ENCODE peak calls at places on chromosomes 11 and 22, in eight cellular contexts. E is NCI-H2029 treated with DMSO at 0.1 percent for 48 hours; P is GM18507; X is A549; C is stimulated activated CD4-positive, alpha-beta T cell treated with anti-CD3 and anti-CD28 coated beads, Interleukin-12 subunit alpha, Interleukin-12 subunit beta, amount 100 ng/mL, for 48 hours; W is tibial nerve; Z is activated CD4-positive, alpha-beta T cell treated with anti-CD3 and anti-CD28 coated beads, Interleukin-2, amount 50 U/mL, for 1 hour; M is T-helper 9 cell. U is an unnamed sample.

GRCh38 chr11:8567597-8568198 is 26.3 kb downstream of the STK33 start:
- DNase-seq in P (no peak), W (no peak), E (no peak), M (no peak), X (no peak), C (no peak), Z (no peak), U (no peak)

GRCh38 chr11:122020902-122021301 is 95.1 kb downstream of the BLID start:
- DNase-seq in P (no peak), W (no peak), E (no peak), M (no peak), Z (no peak), C (no peak), X (no peak), U (no peak)

GRCh38 chr11:77299528-77299993 is 1.9 kb downstream of the GDPD4 start:
- DNase-seq in X (peak), Z (no peak), M (no peak), P (no peak), W (no peak), C (no peak), E (peak), U (no peak)

GRCh38 chr22:50530280-50530856 is 556 bp upstream of the TYMP start:
- DNase-seq in C (peak), X (peak), E (no peak), Z (no peak), M (no peak), P (no peak), W (peak), U (no peak)

GRCh38 chr11:130531061-130531460 is 82.6 kb downstream of the ADAMTS15 start:
- DNase-seq in C (no peak), W (no peak), X (no peak), M (no peak), E (no peak), Z (no peak), P (no peak), U (no peak)

GRCh38 chr11:115527534-115528125 is 23.4 kb upstream of the CADM1 start:
- DNase-seq in X (no peak), E (peak), Z (no peak), C (no peak), M (no peak), W (no peak), P (no peak), U (no peak)

GRCh38 chr22:22710719-22711531 is 66.5 kb downstream of the GGTLC2 start:
- DNase-seq in E (no peak), W (peak), Z (peak), P (no peak), X (peak), M (peak), C (peak), U (peak)

GRCh38 chr11:72263363-72263762 is 19.4 kb upstream of the PHOX2A start:
- DNase-seq in Z (no peak), X (no peak), M (no peak), P (no peak), C (no peak), E (no peak), W (no peak), U (no peak)

U was measured in CD8-positive, alpha-beta T cell.